ENCODE peak calls at places on chromosomes 5 and 9, in ten cellular contexts. N is natural killer cell; F is T-cell; Y is aorta; W is heart right ventricle; G is heart left ventricle; K is upper lobe of right lung; A is activated CD4-positive, CD25-positive, alpha-beta regulatory T cell treated with anti-CD3 and anti-CD28 coated beads, Interleukin-2, amount 50 U/mL, for 24 hours; D is activated naive CD8-positive, alpha-beta T cell treated with anti-CD3 and anti-CD28 coated beads, Interleukin-2, amount 10 ng/mL, durations not matched to agents 7 days and 5 days; L is A549. J is an unnamed sample.

GRCh38 chr5:170147051-170147785 is 41.5 kb downstream of the FOXI1 start:
- ATAC-seq in L (no peak), Y (no peak), F (no peak), N (no peak), D (no peak), K (no peak), G (no peak), W (no peak), A (no peak), J (no peak)

GRCh38 chr5:102801375-102801774 is 46.3 kb downstream of the PAM start:
- ATAC-seq in L (no peak), A (peak; percentile 53), G (no peak), K (no peak), N (peak; percentile 100), Y (no peak), D (peak; percentile 99), W (no peak), F (peak; percentile 99), J (no peak)

GRCh38 chr5:157306690-157307089 is 40.8 kb downstream of the CYFIP2 start:
- ATAC-seq in F (peak; percentile 63), G (no peak), L (no peak), Y (no peak), W (no peak), A (peak; percentile 43), D (peak; percentile 78), K (no peak), N (peak; percentile 54), J (peak; percentile 62)

GRCh38 chr5:114657342-114658130 is 295.7 kb downstream of the KCNN2 start:
- ATAC-seq in F (no peak), K (peak; percentile 16), Y (no peak), A (no peak), L (no peak), N (no peak), G (no peak), W (no peak), D (no peak), J (no peak)

GRCh38 chr9:36166150-36166927 is 2.8 kb upstream of the CCIN start:
- ATAC-seq in L (peak; percentile 85), A (peak; percentile 98), K (peak; percentile 98), F (peak; percentile 96), Y (peak; percentile 97), N (peak; percentile 99), G (peak; percentile 89), W (peak; percentile 91), D (peak; percentile 94), J (peak; percentile 97)

GRCh38 chr5:76441890-76442673 is 39.0 kb downstream of the IQGAP2 start:
- ATAC-seq in A (no peak), N (no peak), D (no peak), Y (no peak), G (no peak), W (no peak), L (no peak), K (no peak), F (no peak), J (no peak)

GRCh38 chr9:17589771-17590170 is 10.9 kb downstream of the SH3GL2 start:
- ATAC-seq in G (peak; percentile 70), A (no peak), L (no peak), W (no peak), Y (no peak), N (no peak), D (no peak), F (no peak), K (no peak), J (no peak)

GRCh38 chr5:50328193-50328729 is 112.8 kb downstream of the EMB start:
- ATAC-seq in A (no peak), N (peak; percentile 94), F (peak; percentile 42), Y (no peak), K (no peak), W (no peak), L (no peak), G (no peak), D (no peak), J (peak; percentile 28)

GRCh38 chr9:137497921-137498719 is 39.0 kb upstream of the NSMF start:
- ATAC-seq in A (no peak), G (no peak), K (no peak), N (no peak), F (no peak), D (no peak), L (no peak), Y (no peak), W (no peak), J (no peak)

GRCh38 chr5:144117412-144117811 is 53.0 kb downstream of the YIPF5 start:
- ATAC-seq in L (no peak), W (peak; percentile 84), G (peak; percentile 91), N (no peak), Y (no peak), D (no peak), A (no peak), K (peak; percentile 44), F (no peak), J (no peak)

GRCh38 chr9:120464857-120465421 is 115.0 kb downstream of the CDK5RAP2 start:
- ATAC-seq in K (no peak), Y (no peak), A (no peak), N (no peak), W (no peak), L (no peak), F (no peak), D (no peak), G (no peak), J (no peak)

GRCh38 chr5:81995407-81995806 is 23.6 kb downstream of the ATG10 start:
- ATAC-seq in D (no peak), Y (no peak), K (no peak), W (no peak), G (no peak), L (no peak), F (no peak), A (no peak), N (no peak), J (no peak)

GRCh38 chr5:142128675-142129208 is 20.2 kb downstream of the NDFIP1 start:
- ATAC-seq in A (peak; percentile 75), W (no peak), Y (no peak), D (peak; percentile 84), N (no peak), G (no peak), K (no peak), F (peak; percentile 52), L (no peak), J (peak; percentile 55)

GRCh38 chr9:125475385-125475784 is 213.8 kb downstream of the GAPVD1 start:
- ATAC-seq in L (no peak), G (peak; percentile 45), W (peak; percentile 47), Y (no peak), D (no peak), N (no peak), F (no peak), K (peak; percentile 86), A (no peak), J (no peak)

GRCh38 chr9:124133752-124134151 is 122.2 kb downstream of the LHX2 start:
- ATAC-seq in Y (no peak), A (no peak), K (peak; percentile 90), W (peak; percentile 65), F (no peak), G (peak; percentile 66), D (peak; percentile 68), N (no peak), L (peak; percentile 76), J (peak; percentile 42)

GRCh38 chr5:149144637-149145036 is 3.3 kb downstream of the ABLIM3 start:
- ATAC-seq in K (no peak), Y (no peak), N (no peak), A (no peak), L (no peak), G (no peak), W (no peak), D (no peak), F (no peak), J (no peak)

GRCh38 chr5:59517926-59518585 is 375.5 kb downstream of the PDE4D start:
- ATAC-seq in F (no peak), Y (no peak), L (peak; percentile 89), A (no peak), G (no peak), K (no peak), N (no peak), W (no peak), D (no peak), J (no peak)

GRCh38 chr9:68672625-68673024 is 32.4 kb upstream of the PIP5K1B start:
- ATAC-seq in F (no peak), Y (no peak), K (no peak), L (no peak), A (no peak), N (no peak), D (no peak), W (peak; percentile 41), G (peak; percentile 45), J (no peak)

GRCh38 chr5:142847898-142848790 is 78.0 kb downstream of the ARHGAP26 start:
- ATAC-seq in D (no peak), L (no peak), N (no peak), A (no peak), K (peak; percentile 17), Y (no peak), F (no peak), W (no peak), G (no peak), J (no peak)

GRCh38 chr5:34410411-34411139 is 245.6 kb upstream of the RAI14 start:
- ATAC-seq in Y (no peak), L (no peak), F (no peak), W (no peak), A (no peak), G (no peak), D (no peak), N (no peak), K (no peak), J (no peak)

GRCh38 chr9:129493002-129493713 is 127.7 kb downstream of the C9orf50 start:
- ATAC-seq in D (no peak), K (no peak), G (no peak), L (no peak), Y (no peak), A (no peak), F (no peak), N (no peak), W (no peak), J (no peak)

GRCh38 chr5:151896041-151896691 is 28.5 kb downstream of the GLRA1 start:
- ATAC-seq in L (peak; percentile 42), G (no peak), N (no peak), D (no peak), A (no peak), Y (no peak), F (no peak), W (no peak), K (no peak), J (no peak)

GRCh38 chr9:93976973-93977372 is 21.8 kb upstream of the BARX1 start:
- ATAC-seq in F (no peak), L (no peak), K (no peak), A (no peak), Y (no peak), D (no peak), N (no peak), W (no peak), G (no peak), J (no peak)

GRCh38 chr9:124228516-124228915 is 29.2 kb upstream of the NEK6 start:
- ATAC-seq in L (no peak), G (no peak), K (no peak), F (no peak), D (no peak), Y (no peak), N (no peak), W (no peak), A (no peak), J (no peak)

GRCh38 chr5:114330916-114331531 is 30.8 kb upstream of the KCNN2 start:
- ATAC-seq in Y (no peak), G (no peak), L (no peak), K (no peak), N (no peak), A (no peak), W (no peak), F (no peak), D (no peak), J (no peak)

GRCh38 chr9:96719538-96720315 is 58.2 kb downstream of the ZNF510 start:
- ATAC-seq in Y (no peak), A (no peak), G (no peak), W (no peak), D (no peak), K (peak; percentile 29), N (peak; percentile 24), F (no peak), L (no peak), J (no peak)

GRCh38 chr5:58240286-58240685 is 219.6 kb downstream of the PLK2 start:
- ATAC-seq in F (no peak), K (no peak), N (no peak), G (no peak), Y (no peak), W (no peak), A (no peak), D (no peak), L (no peak), J (no peak)

GRCh38 chr5:60563696-60564324 is 136.2 kb downstream of the DEPDC1B start:
- ATAC-seq in N (no peak), L (no peak), G (no peak), F (no peak), Y (no peak), D (no peak), A (no peak), W (no peak), K (no peak), J (no peak)

J was measured in activated T-helper 17 cell treated with anti-CD3 and anti-CD28 coated beads, Interleukin-2, amount 50 U/mL, for 72 hours.